ENCODE peak calls at places on chromosomes 6 and 20, in seven cellular contexts. U is fibroblast of mammary gland, S is lower lobe of right lung, V is gastrocnemius medialis, H is GM12865, O is fibroblast of lung, K is pancreas. G is an unnamed sample.

GRCh38 chr6:149446791-149447376 is 37.9 kb downstream of the ZC3H12D start:
- DNase-seq in H (no peak), U (no peak), K (no peak), O (no peak), S (no peak), V (no peak), G (no peak)

GRCh38 chr6:54291738-54292137 is 16.5 kb upstream of the TINAG start:
- DNase-seq in V (no peak), H (peak), K (no peak), S (no peak), O (peak), U (peak), G (peak)

GRCh38 chr6:54784021-54784420 is 62.5 kb upstream of the FAM83B start:
- DNase-seq in K (no peak), S (no peak), H (no peak), O (peak), U (no peak), V (no peak), G (no peak)

GRCh38 chr6:7562769-7563168 is 21.3 kb downstream of the DSP start:
- DNase-seq in K (no peak), H (no peak), S (no peak), O (no peak), U (no peak), V (no peak), G (no peak)

GRCh38 chr6:149440735-149441662 is 40.9 kb downstream of the SUMO4 start:
- DNase-seq in U (peak), S (no peak), V (no peak), H (no peak), K (no peak), O (peak), G (no peak)

GRCh38 chr6:131029661-131030297 is 33.3 kb downstream of the EPB41L2 start:
- DNase-seq in S (no peak), O (peak), V (no peak), K (no peak), H (peak), U (peak), G (peak)

GRCh38 chr6:87700729-87701675 is 1.0 kb downstream of the AKIRIN2 start:
- DNase-seq in H (peak), V (peak), U (peak), K (no peak), O (peak), S (peak), G (peak)

GRCh38 chr6:116145786-116146675 is 20.1 kb upstream of the COL10A1 start:
- DNase-seq in S (no peak), U (no peak), H (no peak), V (no peak), O (no peak), K (no peak), G (no peak)

GRCh38 chr6:139577991-139578604 is 203.7 kb upstream of the CITED2 start:
- DNase-seq in V (no peak), K (no peak), H (no peak), U (peak), O (peak), S (no peak), G (peak)

GRCh38 chr20:53622247-53623114 is 28.8 kb upstream of the ZNF217 start:
- DNase-seq in K (no peak), O (peak), U (no peak), V (no peak), S (no peak), H (peak), G (no peak)

GRCh38 chr6:126657556-126658129 is 317.7 kb downstream of the CENPW start:
- DNase-seq in U (peak), H (peak), O (peak), S (no peak), V (no peak), K (no peak), G (peak)

GRCh38 chr6:15313367-15313766 is 67.5 kb downstream of the JARID2 start:
- DNase-seq in V (peak), S (peak), U (no peak), K (no peak), O (no peak), H (peak), G (no peak)

GRCh38 chr20:25285091-25285647 is 37.3 kb downstream of the PYGB start:
- DNase-seq in O (no peak), H (no peak), U (peak), V (no peak), S (peak), K (peak), G (no peak)

GRCh38 chr6:107607109-107607508 is 117.2 kb downstream of the SOBP start:
- DNase-seq in U (peak), S (no peak), V (no peak), H (no peak), O (peak), K (no peak), G (peak)

GRCh38 chr6:34979994-34980393 is 90.9 kb downstream of the ANKS1A start:
- DNase-seq in S (no peak), H (no peak), U (no peak), V (no peak), K (no peak), O (no peak), G (no peak)

GRCh38 chr20:19993937-19994667 is 23.1 kb upstream of the NAA20 start:
- DNase-seq in U (peak), K (no peak), V (peak), S (no peak), O (peak), H (no peak), G (peak)

GRCh38 chr20:25046736-25047666 is 10.9 kb downstream of the ACSS1 start:
- DNase-seq in K (peak), O (no peak), U (no peak), S (peak), V (no peak), H (no peak), G (no peak)

GRCh38 chr6:12010635-12011275 is 1.4 kb upstream of the HIVEP1 start:
- DNase-seq in S (peak), O (no peak), K (peak), U (no peak), V (peak), H (no peak), G (no peak)

GRCh38 chr6:12909828-12910227 is 193.3 kb downstream of the PHACTR1 start:
- DNase-seq in S (no peak), V (no peak), O (no peak), U (no peak), K (no peak), H (no peak), G (no peak)

GRCh38 chr6:157184202-157185015 is 138.9 kb downstream of the TMEM242 start:
- DNase-seq in K (peak), S (peak), V (peak), U (peak), O (peak), H (peak), G (peak)

GRCh38 chr20:53865905-53866786 is 204.2 kb downstream of the BCAS1 start:
- DNase-seq in K (no peak), S (no peak), H (peak), O (peak), U (peak), V (no peak), G (peak)

GRCh38 chr6:101322921-101323320 is 70.6 kb upstream of the GRIK2 start:
- DNase-seq in U (no peak), S (no peak), V (no peak), O (no peak), H (no peak), K (no peak), G (no peak)

GRCh38 chr6:13614126-13614925 is 809 bp upstream of the NOL7 start:
- DNase-seq in S (peak), V (peak), U (peak), K (peak), O (peak), H (peak), G (peak)

GRCh38 chr6:111201764-111202163 is 114.5 kb downstream of the SLC16A10 start:
- DNase-seq in K (no peak), V (no peak), U (no peak), O (no peak), S (no peak), H (peak), G (no peak)

GRCh38 chr20:11051146-11051545 is 377.3 kb upstream of the JAG1 start:
- DNase-seq in O (no peak), H (no peak), V (no peak), S (no peak), K (no peak), U (no peak), G (peak)

GRCh38 chr20:37492096-37492625 is 28.9 kb upstream of the NNAT start:
- DNase-seq in S (no peak), K (no peak), H (no peak), O (no peak), U (no peak), V (no peak), G (no peak)

GRCh38 chr6:97697450-97697849 is 414.4 kb upstream of the MMS22L start:
- DNase-seq in O (peak), S (no peak), K (no peak), U (peak), V (no peak), H (no peak), G (peak)

GRCh38 chr20:31839782-31840487 is 5.5 kb downstream of the FOXS1 start:
- DNase-seq in K (no peak), V (no peak), U (peak), S (no peak), O (no peak), H (no peak), G (no peak)

GRCh38 chr6:144660545-144660944 is 375.4 kb downstream of the UTRN start:
- DNase-seq in S (no peak), U (no peak), O (no peak), K (no peak), H (no peak), V (no peak), G (no peak)

GRCh38 chr6:107579413-107579812 is 89.5 kb downstream of the SOBP start:
- DNase-seq in U (no peak), S (no peak), V (no peak), H (no peak), K (no peak), O (no peak), G (no peak)

GRCh38 chr6:64516393-64516792 is 880.8 kb downstream of the PHF3 start:
- DNase-seq in K (no peak), S (no peak), U (no peak), V (no peak), O (no peak), H (no peak), G (no peak)

GRCh38 chr6:159068904-159069578 is 24.2 kb upstream of the TAGAP start:
- DNase-seq in S (peak), O (no peak), K (no peak), U (no peak), V (no peak), H (no peak), G (no peak)

GRCh38 chr20:48875914-48876240 is 45.6 kb upstream of the ARFGEF2 start:
- DNase-seq in V (no peak), U (peak), H (peak), K (no peak), O (peak), S (no peak), G (peak)

GRCh38 chr6:42091718-42092023 is 41.3 kb downstream of the TAF8 start:
- DNase-seq in U (no peak), V (no peak), K (no peak), H (no peak), O (no peak), S (no peak), G (no peak)

GRCh38 chr6:108944058-108944457 is 95.8 kb downstream of the ARMC2 start:
- DNase-seq in U (peak), O (no peak), V (no peak), S (no peak), K (no peak), H (no peak), G (peak)

GRCh38 chr6:108947114-108947854 is 99.1 kb downstream of the ARMC2 start:
- DNase-seq in S (no peak), K (no peak), H (no peak), V (no peak), O (peak), U (peak), G (peak)

GRCh38 chr6:108944707-108945685 is 96.8 kb downstream of the ARMC2 start:
- DNase-seq in K (no peak), O (peak), V (no peak), U (peak), H (no peak), S (no peak), G (peak)

GRCh38 chr6:108946695-108947094 is 98.5 kb downstream of the ARMC2 start:
- DNase-seq in U (peak), V (no peak), O (no peak), H (no peak), S (no peak), K (no peak), G (peak)

DNA sequence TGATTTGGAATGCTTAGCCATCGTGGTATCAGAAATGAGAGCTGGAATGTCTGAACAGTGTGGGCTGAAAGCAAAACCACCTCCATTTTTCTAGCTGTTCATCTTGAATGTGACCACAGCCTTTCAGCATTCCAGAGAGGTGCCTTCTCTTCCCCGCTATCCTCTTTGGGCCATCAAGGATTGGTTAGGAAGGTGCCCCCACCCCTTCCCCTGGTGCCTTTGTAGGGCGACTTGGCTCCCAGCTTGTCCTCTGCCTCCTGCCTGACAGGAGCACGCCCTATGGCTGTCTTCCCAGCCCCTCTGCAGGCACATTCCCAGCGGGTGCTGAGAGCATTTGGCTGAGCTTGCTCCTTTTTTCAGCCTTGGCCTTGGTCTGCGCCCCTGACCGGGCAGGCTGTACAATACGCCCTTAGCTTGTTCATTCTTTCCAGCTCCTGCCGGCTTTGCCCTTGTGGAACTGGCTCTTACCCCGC is 97.5 kb downstream of the ARMC2 start:
- DNase-seq in K (peak), S (peak), O (peak), U (peak), H (no peak), V (peak), G (peak)
- H3K4me3 ChIP-seq in K (no peak), S (no peak), O (peak), U (no peak), H (no peak), V (peak), G (peak)

DNA sequence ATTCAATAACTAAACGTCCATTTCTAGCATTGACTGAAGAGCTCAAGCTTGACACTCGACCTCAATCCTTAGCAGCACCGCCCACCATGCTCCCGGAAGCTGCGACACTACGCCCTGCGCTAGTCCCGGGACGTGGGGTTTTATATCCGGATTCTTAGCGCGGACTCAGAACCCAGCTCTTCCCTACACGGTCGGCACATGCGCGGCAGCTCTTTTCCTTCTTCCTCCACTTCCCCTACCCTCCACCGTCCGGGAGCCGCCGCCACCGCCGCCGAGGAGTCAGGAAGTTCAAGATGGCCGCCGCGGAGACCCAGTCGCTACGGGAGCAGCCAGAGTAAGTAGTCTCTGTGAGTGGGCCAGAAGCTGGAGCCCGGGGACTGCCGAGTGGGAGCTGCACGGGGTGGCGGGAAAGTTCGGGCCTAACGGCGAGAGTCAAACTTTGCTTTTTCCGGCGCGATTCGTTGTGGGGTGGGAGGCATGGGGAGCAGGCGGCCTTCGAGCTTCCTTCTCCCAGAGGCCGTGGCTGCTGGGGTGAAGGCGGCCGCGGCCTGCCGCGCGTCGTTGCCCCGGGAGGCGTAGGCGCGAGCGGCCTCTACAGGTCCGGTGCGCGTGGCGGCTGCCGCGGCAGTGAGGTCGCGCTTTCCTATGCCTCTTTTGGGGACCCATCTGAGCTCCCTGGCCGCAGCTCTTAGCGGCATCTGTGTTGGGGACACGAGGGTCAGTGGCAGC is 57.6 kb downstream of the FAM217A start:
- DNase-seq in V (peak), U (peak), S (peak), K (peak), H (peak), O (peak), G (peak)
- TF ChIP-seq CTCF in V (peak), U (no peak), S (peak), K (no peak), H (peak), O (peak), G (peak)

GRCh38 chr20:21704408-21705385 is 767 bp upstream of the PAX1 start:
- DNase-seq in S (no peak), H (no peak), U (no peak), K (no peak), V (no peak), O (no peak), G (no peak)

GRCh38 chr20:21703740-21704407 is 1.6 kb upstream of the PAX1 start:
- DNase-seq in O (no peak), U (no peak), S (no peak), H (no peak), V (no peak), K (no peak), G (no peak)

GRCh38 chr20:21707267-21707666 is 1.8 kb downstream of the PAX1 start:
- DNase-seq in U (no peak), S (no peak), O (no peak), H (no peak), K (no peak), V (no peak), G (no peak)

GRCh38 chr20:21706345-21707195 is 1.1 kb downstream of the PAX1 start:
- DNase-seq in K (no peak), O (no peak), U (no peak), S (no peak), V (no peak), H (no peak), G (no peak)

GRCh38 chr20:21705466-21706344 is at the start of gene PAX1:
- DNase-seq in U (no peak), V (no peak), O (no peak), S (no peak), K (peak), H (no peak), G (no peak)
- H3K4me3 ChIP-seq in U (no peak), V (peak), O (no peak), S (no peak), K (no peak), H (no peak), G (no peak)

GRCh38 chr6:73782911-73783310 is 86.9 kb downstream of the CD109 start:
- DNase-seq in S (no peak), K (no peak), H (no peak), O (no peak), U (no peak), V (no peak), G (no peak)

GRCh38 chr6:73774311-73774766 is 78.3 kb downstream of the CD109 start:
- DNase-seq in V (peak), U (peak), K (no peak), S (no peak), H (peak), O (peak), G (peak)

DNA sequence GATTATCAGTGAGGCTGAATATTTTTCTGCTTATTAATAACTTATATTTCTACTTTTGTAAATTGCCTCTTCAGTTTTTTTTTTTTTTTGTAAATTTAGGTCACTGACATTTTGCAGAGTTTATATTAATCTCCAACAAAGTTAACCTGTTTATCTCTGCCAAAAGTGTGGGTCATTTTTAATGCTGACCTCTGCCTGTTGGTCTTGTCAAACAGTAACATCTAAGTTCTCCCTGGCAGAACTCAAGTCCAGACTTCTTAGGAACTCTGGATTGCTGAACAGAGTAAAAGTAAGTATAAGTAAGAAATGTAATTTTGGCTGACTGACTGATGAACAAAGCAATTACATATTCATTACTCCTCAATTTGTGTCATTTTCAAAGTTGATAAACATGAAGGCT is 83.9 kb downstream of the CD109 start:
- DNase-seq in U (no peak), O (no peak), V (no peak), K (no peak), S (no peak), H (no peak), G (no peak)
- TF ChIP-seq CTCF in U (no peak), O (no peak), V (no peak), K (no peak), S (no peak), H (no peak), G (no peak)

GRCh38 chr6:40695114-40695513 is 108.0 kb upstream of the LRFN2 start:
- DNase-seq in K (no peak), H (peak), U (peak), S (no peak), O (no peak), V (no peak), G (no peak)

GRCh38 chr6:40701352-40702007 is 114.3 kb upstream of the LRFN2 start:
- DNase-seq in H (no peak), U (no peak), V (no peak), S (no peak), O (no peak), K (no peak), G (no peak)

GRCh38 chr6:40695750-40696415 is 108.7 kb upstream of the LRFN2 start:
- DNase-seq in U (no peak), S (no peak), K (no peak), O (no peak), V (no peak), H (no peak), G (no peak)

DNA sequence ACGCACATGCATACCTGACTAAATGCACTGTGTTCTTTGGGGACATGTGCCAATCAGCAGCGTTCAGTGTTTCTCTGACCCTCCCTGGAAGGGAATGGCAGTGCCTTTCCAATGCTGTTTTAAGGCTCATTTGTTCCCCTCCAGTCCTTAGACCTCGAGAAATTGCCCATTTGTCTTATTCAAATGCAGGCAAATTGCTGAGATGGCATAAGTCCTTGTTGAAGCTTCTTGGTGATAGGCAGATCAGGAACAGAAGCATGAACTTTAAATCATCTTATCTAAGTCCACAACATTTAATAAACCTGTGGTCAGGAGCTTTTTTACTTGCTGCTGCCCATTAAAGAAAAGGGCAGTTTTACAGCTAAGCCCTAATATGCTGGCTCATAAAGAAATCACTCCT is 112.8 kb upstream of the LRFN2 start:
- DNase-seq in U (no peak), S (no peak), O (no peak), H (no peak), V (no peak), K (no peak), G (no peak)
- H3K4me3 ChIP-seq in U (no peak), S (no peak), O (no peak), H (no peak), V (no peak), K (no peak), G (no peak)